ENCODE peak calls at places on chromosome 11, in seven cellular contexts. Z is HT-29; Q is RPMI7951; D is CD4-positive, alpha-beta T cell; G is mucosa of gallbladder; P is fibroblast of the conjunctiva; I is activated T-helper 1 cell treated with anti-CD3 and anti-CD28 coated beads, Interleukin-12 subunit alpha, Interleukin-12 subunit beta, Interleukin-2, Interleukin-4 antibody, amounts not matched to agents 30 ng/mL and 10 ng/mL and 1 ng/mL, durations not matched to agents 14 hours and 24 hours and 36 hours. C is an unnamed sample.

GRCh38 chr11:10051868-10052586 is 242.0 kb downstream of the SBF2 start:
- DNase-seq in I (no peak), G (no peak), Q (no peak), D (no peak), P (no peak), Z (no peak), C (no peak)

GRCh38 chr11:57567512-57568329 is at the start of gene UBE2L6:
- DNase-seq in G (peak), P (no peak), Z (no peak), D (peak), Q (peak), I (peak), C (peak)

GRCh38 chr11:105891685-105892084 is 130.4 kb downstream of the MSANTD4 start:
- DNase-seq in G (no peak), D (no peak), Q (no peak), Z (no peak), I (no peak), P (no peak), C (no peak)

GRCh38 chr11:130740819-130741218 is 175.5 kb downstream of the SNX19 start:
- DNase-seq in P (no peak), D (no peak), G (no peak), I (no peak), Q (no peak), Z (no peak), C (no peak)

GRCh38 chr11:63670738-63671321 is 346 bp downstream of the ATL3 start:
- DNase-seq in P (no peak), D (peak), Q (peak), Z (peak), I (peak), G (peak), C (peak)

GRCh38 chr11:29012507-29012906 is 904.3 kb downstream of the METTL15 start:
- DNase-seq in D (no peak), G (no peak), Z (no peak), I (no peak), Q (no peak), P (no peak), C (no peak)

GRCh38 chr11:63459586-63459985 is 31.4 kb downstream of the PLAAT5 start:
- DNase-seq in Z (no peak), D (no peak), I (no peak), G (no peak), P (no peak), Q (no peak), C (no peak)

GRCh38 chr11:39932996-39933395 is 1526.5 kb downstream of the LRRC4C start:
- DNase-seq in P (no peak), Q (no peak), I (no peak), Z (no peak), G (no peak), D (no peak), C (no peak)

GRCh38 chr11:5285703-5286102 is 16.0 kb upstream of the HBE1 start:
- DNase-seq in G (no peak), P (no peak), Q (peak), D (no peak), I (no peak), Z (no peak), C (no peak)

GRCh38 chr11:35134403-35135126 is 4.4 kb upstream of the CD44 start:
- DNase-seq in D (no peak), Q (no peak), P (no peak), G (no peak), I (no peak), Z (no peak), C (no peak)

GRCh38 chr11:69297926-69298777 is 4.2 kb downstream of the MYEOV start:
- DNase-seq in D (peak), Q (peak), P (peak), I (peak), Z (peak), G (peak), C (peak)

GRCh38 chr11:77269484-77270123 is 31.9 kb downstream of the GDPD4 start:
- DNase-seq in Z (peak), D (no peak), Q (no peak), P (no peak), G (no peak), I (no peak), C (no peak)

GRCh38 chr11:47446833-47447232 is 2.1 kb downstream of the RAPSN start:
- DNase-seq in G (no peak), Z (no peak), D (no peak), P (no peak), Q (no peak), I (no peak), C (no peak)

GRCh38 chr11:5226732-5227327 is at the start of gene HBB:
- DNase-seq in Z (no peak), I (no peak), P (no peak), Q (no peak), G (no peak), D (no peak), C (no peak)

GRCh38 chr11:36155770-36156485 is 133.3 kb downstream of the COMMD9 start:
- DNase-seq in P (no peak), Q (peak), Z (no peak), D (no peak), G (no peak), I (no peak), C (no peak)

GRCh38 chr11:68002575-68002942 is 1.3 kb downstream of the UNC93B1 start:
- DNase-seq in D (no peak), G (no peak), I (no peak), Q (no peak), Z (no peak), P (no peak), C (no peak)

GRCh38 chr11:85855341-85855656 is at the start of gene CCDC83:
- DNase-seq in Q (no peak), P (no peak), I (no peak), G (no peak), D (no peak), Z (no peak), C (no peak)

GRCh38 chr11:613369-613968 is 2.3 kb downstream of the IRF7 start:
- DNase-seq in Z (peak), I (peak), G (peak), P (no peak), Q (peak), D (peak), C (peak)

GRCh38 chr11:64340671-64341335 is 799 bp downstream of the CCDC88B start:
- DNase-seq in Z (no peak), I (peak), D (peak), Q (no peak), G (no peak), P (no peak), C (peak)

GRCh38 chr11:65663634-65664200 is 1.0 kb upstream of the RELA start:
- DNase-seq in G (no peak), D (peak), I (no peak), Z (no peak), Q (peak), P (peak), C (peak)

GRCh38 chr11:29485641-29486040 is 531.2 kb downstream of the KCNA4 start:
- DNase-seq in D (no peak), P (no peak), Z (no peak), I (no peak), Q (peak), G (no peak), C (no peak)

GRCh38 chr11:75513250-75513649 is 12.5 kb downstream of the GDPD5 start:
- DNase-seq in P (no peak), Q (no peak), Z (no peak), I (no peak), D (no peak), G (no peak), C (no peak)

GRCh38 chr11:71931245-71931602 is 2.4 kb downstream of the RNF121 start:
- DNase-seq in D (no peak), Q (no peak), I (no peak), P (no peak), G (no peak), Z (no peak), C (no peak)

GRCh38 chr11:106398396-106399074 is 321.1 kb downstream of the AASDHPPT start:
- DNase-seq in I (no peak), P (no peak), Z (no peak), G (no peak), D (no peak), Q (peak), C (peak)

GRCh38 chr11:71247551-71248250 is 4.7 kb downstream of the SHANK2 start:
- DNase-seq in G (no peak), D (no peak), I (no peak), Z (no peak), Q (no peak), P (no peak), C (no peak)

GRCh38 chr11:14908214-14908880 is 16.3 kb upstream of the CYP2R1 start:
- DNase-seq in Z (peak), P (peak), I (no peak), D (peak), Q (peak), G (peak), C (peak)

GRCh38 chr11:1392111-1392510 is 2.4 kb downstream of the BRSK2 start:
- DNase-seq in D (no peak), P (no peak), I (no peak), Z (no peak), G (no peak), Q (no peak), C (no peak)

C was measured in hepatocyte.